ENCODE peak calls at places on chromosomes 16 and 17, in ten cellular contexts. F, W, Y, K, O, T, Z, R, Q and I are unnamed samples.
A peak's percentile ranks its signal among the peaks of the same experiment; 100 is the strongest.

GRCh38 chr17:16589097-16589969 is 20.3 kb upstream of the ZNF287 start:
- DNase-seq in Q (peak; percentile 84), Y (peak; percentile 9), Z (peak; percentile 92), W (peak; percentile 91), F (peak; percentile 65), K (peak; percentile 97), T (peak; percentile 96), O (peak; percentile 60), R (peak; percentile 67), I (peak; percentile 48)

GRCh38 chr17:36932383-36933173 is 4.7 kb upstream of the LHX1 start:
- DNase-seq in K (no peak), F (no peak), T (no peak), Q (no peak), O (no peak), R (no peak), Z (no peak), Y (no peak), W (no peak), I (no peak)

GRCh38 chr16:65121870-65122723 is at the start of gene CDH11:
- DNase-seq in Y (no peak), T (peak; percentile 62), Q (peak; percentile 89), Z (peak; percentile 91), R (peak; percentile 55), W (no peak), O (peak; percentile 53), F (no peak), K (peak; percentile 93), I (peak; percentile 87)

GRCh38 chr17:42608692-42609181 is 437 bp downstream of the RETREG3 start:
- DNase-seq in Z (no peak), Y (no peak), T (no peak), O (no peak), K (no peak), R (no peak), W (peak; percentile 29), F (no peak), Q (no peak), I (no peak)

GRCh38 chr17:58316260-58316960 is 12.2 kb downstream of the TSPOAP1 start:
- DNase-seq in O (no peak), T (peak; percentile 2), Q (no peak), Y (no peak), K (peak; percentile 75), R (no peak), Z (peak; percentile 38), W (no peak), F (no peak), I (no peak)

GRCh38 chr17:31274252-31274651 is 22.8 kb downstream of the OMG start:
- DNase-seq in K (no peak), W (no peak), Z (no peak), F (no peak), Q (peak; percentile 94), T (no peak), Y (no peak), R (no peak), O (no peak), I (peak; percentile 29)

GRCh38 chr16:23948949-23949392 is 113.2 kb downstream of the PRKCB start:
- DNase-seq in Y (no peak), Q (no peak), T (no peak), F (no peak), K (no peak), O (no peak), W (no peak), Z (peak; percentile 19), R (no peak), I (no peak)

GRCh38 chr16:3461120-3461519 is 17.6 kb downstream of the NAA60 start:
- DNase-seq in Z (no peak), T (no peak), Q (no peak), R (no peak), W (peak; percentile 48), F (no peak), O (no peak), Y (no peak), K (no peak), I (no peak)

GRCh38 chr17:50627782-50628601 is 6.7 kb upstream of the ABCC3 start:
- DNase-seq in T (peak; percentile 25), F (no peak), Y (no peak), R (no peak), K (no peak), O (no peak), Z (no peak), W (no peak), Q (no peak), I (no peak)

GRCh38 chr17:41394254-41395016 is 3.0 kb downstream of the KRT31 start:
- DNase-seq in K (no peak), Q (no peak), W (no peak), R (no peak), Z (no peak), T (no peak), O (no peak), Y (no peak), F (no peak), I (no peak)

GRCh38 chr16:87347932-87348615 is 30.9 kb upstream of the C16orf95 start:
- DNase-seq in F (no peak), R (no peak), W (no peak), O (no peak), K (no peak), Q (no peak), T (no peak), Y (no peak), Z (no peak), I (no peak)
- TF ChIP-seq CTCF in F (no peak), R (no peak), W (no peak), O (no peak), K (no peak), Q (no peak), T (no peak), Y (peak; percentile 10), Z (no peak), I (no peak)

DNA sequence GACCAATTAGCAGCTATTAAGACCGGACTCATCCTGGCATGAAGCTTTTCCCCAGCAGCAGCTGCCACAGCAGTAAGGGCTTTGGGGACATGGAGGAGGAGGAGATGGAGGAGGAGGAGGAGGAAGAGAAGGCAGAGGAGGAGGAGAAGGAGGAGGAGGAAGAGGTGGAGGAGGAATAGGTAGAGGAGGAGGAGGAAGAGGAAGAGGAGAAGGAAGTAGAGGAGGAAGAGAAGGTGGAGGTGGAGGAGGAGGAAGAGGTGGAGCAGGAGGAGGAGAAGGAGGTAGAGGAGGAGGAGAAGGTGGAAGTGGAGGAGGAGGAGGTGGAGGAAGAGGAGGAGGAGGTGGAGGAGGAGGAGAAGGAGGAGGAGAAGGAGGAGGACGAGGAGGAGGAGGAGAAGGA is 50.2 kb upstream of the IRX3 start:
- DNase-seq in K (no peak), Z (no peak), Q (no peak), R (no peak), T (no peak), W (no peak), O (no peak), Y (no peak), F (no peak), I (no peak)
- TF ChIP-seq CTCF in K (no peak), Z (no peak), Q (no peak), R (no peak), T (no peak), W (no peak), O (no peak), Y (no peak), F (no peak), I (no peak)

GRCh38 chr17:74457820-74458166 is 8.6 kb upstream of the CD300A start:
- DNase-seq in K (no peak), R (no peak), F (no peak), Y (no peak), Q (no peak), Z (no peak), W (no peak), T (no peak), O (no peak), I (no peak)
- TF ChIP-seq CTCF in K (peak; percentile 38), R (no peak), F (no peak), Y (no peak), Q (no peak), Z (no peak), W (no peak), T (no peak), O (no peak), I (no peak)

GRCh38 chr17:15392326-15392739 is 50.9 kb upstream of the TEKT3 start:
- DNase-seq in F (peak; percentile 74), Z (no peak), W (no peak), K (no peak), T (no peak), O (peak; percentile 66), Y (no peak), Q (peak; percentile 84), R (peak; percentile 76), I (peak; percentile 22)

GRCh38 chr17:15386083-15386482 is 44.7 kb upstream of the TEKT3 start:
- DNase-seq in Z (no peak), K (no peak), W (no peak), O (no peak), Y (no peak), R (no peak), F (no peak), Q (no peak), T (no peak), I (no peak)

GRCh38 chr17:15384142-15384803 is 42.9 kb upstream of the TEKT3 start:
- DNase-seq in O (no peak), Y (no peak), Z (no peak), T (no peak), F (no peak), R (no peak), K (no peak), Q (peak; percentile 65), W (no peak), I (no peak)

GRCh38 chr17:15385305-15385704 is 43.9 kb upstream of the TEKT3 start:
- DNase-seq in Z (no peak), F (no peak), Q (no peak), K (no peak), O (no peak), Y (no peak), T (no peak), W (no peak), R (no peak), I (no peak)

DNA sequence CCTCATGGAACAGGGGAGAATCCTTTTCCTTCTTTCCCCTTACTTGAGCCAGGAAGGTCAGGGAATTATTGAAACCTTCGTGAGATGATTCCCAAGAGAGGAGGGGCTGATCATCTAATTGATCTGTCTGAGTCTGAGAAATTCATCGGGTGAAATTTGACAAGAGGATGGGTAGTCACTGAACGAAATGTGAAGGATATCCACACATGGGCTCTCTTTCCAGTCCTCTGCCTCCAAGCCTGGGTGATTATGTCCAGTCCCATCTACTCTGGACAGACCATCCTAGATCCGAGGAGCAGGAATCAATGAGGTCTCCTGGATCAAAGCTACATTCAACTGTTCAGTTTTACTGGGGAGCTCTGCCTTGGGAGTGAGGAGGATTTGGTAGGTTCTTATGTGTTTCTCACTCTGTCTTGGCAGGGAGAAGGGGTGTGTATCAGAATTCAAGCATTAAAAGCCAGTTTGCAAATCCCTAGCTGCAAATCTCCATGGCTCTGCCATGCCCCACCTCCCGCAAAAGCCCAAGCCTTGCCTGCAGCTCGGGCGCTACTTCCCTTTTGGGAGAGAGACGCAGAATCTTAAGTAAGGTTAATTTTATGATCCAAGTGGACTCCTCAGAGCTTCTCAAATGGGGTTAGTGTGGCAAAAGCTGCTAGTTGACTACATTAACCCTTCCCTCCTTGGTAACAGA is 47.1 kb upstream of the TEKT3 start:
- DNase-seq in T (no peak), Q (no peak), K (no peak), R (no peak), O (no peak), W (no peak), Z (no peak), F (no peak), Y (no peak), I (no peak)
- TF ChIP-seq CTCF in T (no peak), Q (no peak), K (no peak), R (no peak), O (no peak), W (no peak), Z (no peak), F (no peak), Y (no peak), I (no peak)